ENCODE peak calls at places on chromosomes 11 and 22, in eight cellular contexts. U is stromal cell of bone marrow; R is HT1080; G is stimulated activated effector memory CD8-positive, alpha-beta T cell treated with anti-CD3 and anti-CD28 coated beads, Interleukin-12 subunit alpha, Interleukin-12 subunit beta, amount 100 ng/mL, for 72 hours; J is ELR; V is HS-5; N is testis; A is head of caudate nucleus. I is an unnamed sample.

GRCh38 chr11:129374081-129374992 is 1.3 kb upstream of the BARX2 start:
- DNase-seq in A (no peak), N (no peak), U (no peak), G (no peak), R (no peak), V (no peak), J (no peak), I (no peak)

GRCh38 chr22:23970816-23971482 is 3.3 kb downstream of the DDT start:
- DNase-seq in R (no peak), N (no peak), J (no peak), V (no peak), A (no peak), U (no peak), G (no peak), I (no peak)

GRCh38 chr11:3947084-3947483 is 91.6 kb downstream of the STIM1 start:
- DNase-seq in U (no peak), A (no peak), R (peak), N (peak), V (no peak), J (peak), G (peak), I (no peak)

GRCh38 chr11:46359936-46360335 is 12.7 kb downstream of the DGKZ start:
- DNase-seq in G (no peak), U (no peak), A (no peak), N (no peak), V (no peak), R (no peak), J (no peak), I (no peak)

GRCh38 chr11:35786188-35786587 is 123.6 kb downstream of the TRIM44 start:
- DNase-seq in G (no peak), U (no peak), J (no peak), N (no peak), A (no peak), R (no peak), V (no peak), I (no peak)

GRCh38 chr22:41308054-41308453 is 6.7 kb downstream of the ZC3H7B start:
- DNase-seq in G (no peak), A (peak), J (peak), V (no peak), N (no peak), R (no peak), U (no peak), I (no peak)

GRCh38 chr11:1297576-1298473 is 11.6 kb downstream of the TOLLIP start:
- DNase-seq in N (peak), R (no peak), U (no peak), G (no peak), J (no peak), A (no peak), V (no peak), I (no peak)

GRCh38 chr11:17267576-17267975 is 9.0 kb upstream of the NUCB2 start:
- DNase-seq in V (peak), N (no peak), A (no peak), R (peak), U (no peak), J (peak), G (no peak), I (peak)

GRCh38 chr11:85827768-85828639 is 17.1 kb upstream of the SYTL2 start:
- DNase-seq in U (peak), A (no peak), G (no peak), J (peak), V (peak), R (peak), N (no peak), I (no peak)

GRCh38 chr11:1880746-1881441 is 10.8 kb downstream of the PRR33 start:
- DNase-seq in G (no peak), U (no peak), J (no peak), R (no peak), A (no peak), V (no peak), N (no peak), I (no peak)

GRCh38 chr22:42641801-42642413 is 1.5 kb upstream of the ATP5MGL start:
- DNase-seq in U (no peak), G (no peak), J (no peak), V (no peak), N (peak), A (no peak), R (no peak), I (no peak)

GRCh38 chr11:86514453-86514852 is 139.8 kb downstream of the CCDC81 start:
- DNase-seq in N (no peak), V (no peak), R (no peak), U (no peak), G (no peak), A (no peak), J (no peak), I (no peak)

GRCh38 chr11:8290122-8290810 is 26.6 kb upstream of the LMO1 start:
- DNase-seq in J (no peak), R (no peak), N (no peak), U (no peak), V (no peak), G (no peak), A (no peak), I (no peak)

GRCh38 chr11:33044281-33044680 is 4.9 kb downstream of the TCP11L1 start:
- DNase-seq in J (peak), A (no peak), U (no peak), R (peak), V (peak), G (no peak), N (no peak), I (peak)

GRCh38 chr11:44833869-44834452 is 107.2 kb downstream of the TSPAN18 start:
- DNase-seq in N (no peak), G (no peak), U (no peak), R (no peak), A (no peak), J (no peak), V (no peak), I (no peak)

GRCh38 chr22:31241200-31241599 is 29.1 kb downstream of the LIMK2 start:
- DNase-seq in A (no peak), V (no peak), G (no peak), R (peak), U (no peak), J (peak), N (no peak), I (no peak)

GRCh38 chr11:114273071-114273470 is 23.1 kb upstream of the NNMT start:
- DNase-seq in V (no peak), J (no peak), G (no peak), A (no peak), R (no peak), U (no peak), N (no peak), I (no peak)

GRCh38 chr11:128621491-128622136 is 34.3 kb upstream of the ETS1 start:
- DNase-seq in A (no peak), V (peak), J (peak), N (no peak), R (peak), U (peak), G (no peak), I (peak)

GRCh38 chr11:34044664-34045485 is 6.7 kb upstream of the CAPRIN1 start:
- DNase-seq in R (peak), N (no peak), V (no peak), A (no peak), G (peak), J (peak), U (peak), I (peak)

GRCh38 chr22:23548501-23549197 is 31.4 kb downstream of the IGLL1 start:
- DNase-seq in G (no peak), R (no peak), U (no peak), V (no peak), J (no peak), A (no peak), N (peak), I (no peak)

GRCh38 chr11:73158356-73159051 is 16.4 kb upstream of the FCHSD2 start:
- DNase-seq in N (no peak), R (no peak), J (peak), V (no peak), U (no peak), A (no peak), G (no peak), I (no peak)